ENCODE peak calls at places on chromosomes 13 and 19, in six cellular contexts. Z is A673, G is stomach, N is astrocyte, E is Panc1, H is suprapubic skin. C is an unnamed sample.

GRCh38 chr13:51034906-51035305 is 76.2 kb downstream of the C13orf42 start:
- DNase-seq in N (no peak), E (no peak), H (no peak), G (no peak), Z (no peak), C (no peak)

GRCh38 chr19:48670699-48671455 is 1.9 kb downstream of the NTN5 start:
- DNase-seq in E (no peak), G (no peak), H (no peak), N (no peak), Z (no peak), C (no peak)

GRCh38 chr19:55481148-55482127 is 3.5 kb upstream of the NAT14 start:
- DNase-seq in N (no peak), Z (no peak), G (no peak), H (no peak), E (no peak), C (peak)

GRCh38 chr13:21526707-21527454 is 67.8 kb upstream of the ZDHHC20 start:
- DNase-seq in Z (no peak), H (no peak), G (no peak), E (no peak), N (no peak), C (no peak)

GRCh38 chr13:67493835-67494234 is 263.7 kb upstream of the PCDH9 start:
- DNase-seq in Z (no peak), G (no peak), E (no peak), H (no peak), N (peak), C (no peak)

GRCh38 chr13:111551421-111551820 is 231.0 kb downstream of the TEX29 start:
- DNase-seq in Z (no peak), H (no peak), E (no peak), N (no peak), G (no peak), C (no peak)

GRCh38 chr13:47933688-47934011 is 67.4 kb downstream of the SUCLA2 start:
- DNase-seq in N (peak), G (no peak), E (no peak), Z (no peak), H (no peak), C (no peak)

GRCh38 chr19:42216653-42217521 is 590 bp downstream of the DEDD2 start:
- DNase-seq in Z (peak), N (peak), E (no peak), H (peak), G (peak), C (no peak)

GRCh38 chr13:106691251-106691650 is 123.3 kb upstream of the ARGLU1 start:
- DNase-seq in E (no peak), G (no peak), H (no peak), Z (no peak), N (no peak), C (no peak)

GRCh38 chr13:63308585-63308984 is 1892.9 kb upstream of the PCDH20 start:
- DNase-seq in E (no peak), H (no peak), N (no peak), G (no peak), Z (no peak), C (no peak)

GRCh38 chr19:42386974-42387707 is 3.0 kb downstream of the CNFN start:
- DNase-seq in Z (peak), H (no peak), N (peak), E (peak), G (peak), C (no peak)

GRCh38 chr19:40139533-40140287 is 49.0 kb upstream of the ZNF780A start:
- DNase-seq in Z (peak), G (no peak), E (peak), N (peak), H (no peak), C (no peak)

GRCh38 chr13:100347941-100348340 is 240.6 kb downstream of the GGACT start:
- DNase-seq in N (peak), E (no peak), H (no peak), Z (no peak), G (no peak), C (no peak)

GRCh38 chr13:51534075-51534817 is 50.0 kb upstream of the WDFY2 start:
- DNase-seq in G (peak), E (no peak), Z (peak), N (no peak), H (no peak), C (no peak)

GRCh38 chr13:32041429-32041828 is 9.9 kb downstream of the FRY start:
- DNase-seq in Z (no peak), E (no peak), G (no peak), H (no peak), N (no peak), C (no peak)

GRCh38 chr19:41808663-41809566 is 12.5 kb downstream of the CEACAM3 start:
- DNase-seq in Z (no peak), H (peak), E (no peak), N (no peak), G (peak), C (no peak)

GRCh38 chr13:28719656-28720055 is 886 bp upstream of the SLC46A3 start:
- DNase-seq in Z (peak), H (no peak), N (peak), G (no peak), E (no peak), C (no peak)
- H3K4me3 ChIP-seq in Z (peak), H (peak), N (peak), G (peak), E (peak), C (no peak)

GRCh38 chr19:18941628-18942354 is 774 bp upstream of the HOMER3 start:
- DNase-seq in Z (no peak), H (no peak), G (no peak), E (no peak), N (no peak), C (no peak)
- H3K27ac ChIP-seq in Z (no peak), H (no peak), G (no peak), E (peak), N (no peak), C (peak)

GRCh38 chr19:44570603-44570983 is 41.1 kb upstream of the CEACAM20 start:
- DNase-seq in E (no peak), N (no peak), H (no peak), G (no peak), Z (no peak), C (no peak)
- H3K4me3 ChIP-seq in E (no peak), N (no peak), H (no peak), G (no peak), Z (no peak), C (no peak)

DNA sequence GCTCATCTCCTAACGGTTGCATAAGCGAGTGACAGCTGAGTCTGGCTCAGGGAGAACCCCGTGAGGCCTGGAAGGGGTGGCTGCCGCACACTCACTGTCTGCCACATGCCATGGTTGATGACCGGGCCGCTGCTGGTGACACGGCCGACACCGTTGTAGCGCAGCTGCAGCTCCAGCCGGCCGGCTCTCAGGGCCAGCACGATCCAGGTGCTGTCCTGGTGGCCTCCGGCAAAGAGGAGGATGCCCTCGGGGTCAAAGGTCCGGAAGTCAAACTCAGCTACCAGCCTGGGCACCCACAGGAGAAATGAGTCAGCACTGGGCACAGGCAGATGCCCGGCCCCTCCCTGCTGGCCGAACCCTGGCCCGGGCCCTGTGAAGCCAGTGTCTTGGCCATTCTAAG is 31.7 kb downstream of the GAS6 start:
- DNase-seq in E (no peak), Z (no peak), G (no peak), N (no peak), H (no peak), C (no peak)
- H3K27ac ChIP-seq in E (no peak), Z (no peak), G (no peak), N (no peak), H (no peak), C (peak)

GRCh38 chr13:57635541-57635940 is 4.0 kb downstream of the PCDH17 start:
- DNase-seq in H (no peak), G (no peak), N (peak), Z (no peak), E (no peak), C (no peak)

GRCh38 chr13:57636811-57637210 is 5.3 kb downstream of the PCDH17 start:
- DNase-seq in Z (no peak), E (no peak), H (no peak), G (no peak), N (no peak), C (no peak)

GRCh38 chr13:57633141-57633949 is 1.8 kb downstream of the PCDH17 start:
- DNase-seq in H (no peak), G (peak), N (peak), Z (no peak), E (no peak), C (peak)

GRCh38 chr13:57633950-57634828 is 2.6 kb downstream of the PCDH17 start:
- DNase-seq in H (no peak), E (no peak), Z (no peak), G (no peak), N (peak), C (peak)

DNA sequence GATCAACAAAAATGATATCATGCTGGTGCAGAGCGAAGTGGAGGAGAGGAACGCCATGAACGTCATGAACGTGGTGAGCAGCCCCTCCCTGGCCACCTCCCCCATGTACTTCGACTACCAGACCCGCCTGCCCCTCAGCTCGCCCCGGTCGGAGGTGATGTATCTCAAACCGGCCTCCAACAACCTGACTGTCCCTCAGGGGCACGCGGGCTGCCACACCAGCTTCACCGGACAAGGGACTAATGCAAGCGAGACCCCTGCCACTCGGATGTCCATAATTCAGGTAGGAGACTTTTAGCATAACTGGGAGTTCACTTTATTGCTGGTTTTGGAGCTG is 3.3 kb downstream of the PCDH17 start:
- DNase-seq in G (no peak), Z (no peak), N (no peak), E (no peak), H (no peak), C (peak)
- H3K4me3 ChIP-seq in G (peak), Z (peak), N (peak), E (no peak), H (peak), C (no peak)

GRCh38 chr13:113605461-113605860 is 20.9 kb downstream of the TFDP1 start:
- DNase-seq in N (no peak), Z (no peak), E (no peak), G (no peak), H (no peak), C (no peak)
- H3K27ac ChIP-seq in N (no peak), Z (no peak), E (no peak), G (no peak), H (no peak), C (no peak)

DNA sequence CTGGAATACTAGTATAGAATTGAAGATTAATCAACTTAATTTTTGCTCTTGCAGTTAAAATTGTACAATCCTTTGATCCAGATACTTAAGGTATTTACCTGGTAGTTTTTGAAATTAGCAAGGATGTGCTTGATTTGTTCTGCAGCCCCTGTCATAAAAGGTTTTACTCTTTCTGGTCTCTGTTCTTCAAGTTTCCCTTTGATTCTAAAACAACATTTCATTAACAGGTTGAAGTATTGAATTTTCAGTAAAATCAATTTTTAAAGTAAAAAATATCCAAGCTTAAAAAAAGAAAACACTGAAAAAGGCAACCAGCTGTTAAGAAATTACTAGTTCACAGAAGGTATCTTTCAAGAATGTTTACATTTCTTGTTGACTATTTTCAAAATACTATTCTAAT is 1.6 kb downstream of the TPT1 start:
- DNase-seq in Z (no peak), N (no peak), E (no peak), G (no peak), H (no peak), C (no peak)
- H3K4me3 ChIP-seq in Z (peak), N (peak), E (peak), G (peak), H (peak), C (peak)

GRCh38 chr13:73765651-73766384 is 368.4 kb downstream of the KLF12 start:
- DNase-seq in Z (peak), H (no peak), G (peak), N (peak), E (no peak), C (no peak)
- H3K27ac ChIP-seq in Z (peak), H (peak), G (peak), N (peak), E (no peak), C (no peak)

GRCh38 chr19:16365300-16365996 is 40.8 kb downstream of the KLF2 start:
- DNase-seq in N (no peak), Z (no peak), G (no peak), H (no peak), E (no peak), C (no peak)

GRCh38 chr19:16368385-16369305 is 44.0 kb downstream of the KLF2 start:
- DNase-seq in E (no peak), G (no peak), H (no peak), N (no peak), Z (no peak), C (no peak)

GRCh38 chr19:16366433-16367268 is 42.0 kb downstream of the KLF2 start:
- DNase-seq in N (no peak), Z (no peak), E (no peak), G (no peak), H (no peak), C (no peak)

GRCh38 chr19:16366056-16366432 is 41.4 kb downstream of the KLF2 start:
- DNase-seq in E (no peak), Z (no peak), H (no peak), G (no peak), N (no peak), C (no peak)

DNA sequence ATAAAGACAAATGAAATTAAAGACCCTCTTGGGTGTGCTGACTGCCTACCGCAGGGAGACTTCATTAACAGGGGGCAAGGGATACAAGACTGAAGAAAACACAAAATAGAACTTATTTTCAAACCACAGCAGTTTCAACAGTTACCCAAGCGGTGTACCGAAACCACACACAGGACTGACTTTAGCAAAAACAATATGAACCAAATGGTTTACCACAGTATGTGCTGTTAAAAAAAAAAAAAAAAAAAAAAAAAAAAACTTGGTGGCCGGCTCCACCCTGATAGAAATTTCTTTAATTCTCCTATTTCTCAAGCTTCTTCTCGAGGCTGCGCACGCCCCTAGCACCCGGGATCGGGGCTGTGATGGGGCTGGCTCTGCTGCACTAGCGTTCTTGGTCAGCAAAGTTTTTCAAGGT is 42.6 kb downstream of the KLF2 start:
- DNase-seq in Z (no peak), G (no peak), H (no peak), E (no peak), N (no peak), C (no peak)
- H3K4me3 ChIP-seq in Z (no peak), G (peak), H (peak), E (no peak), N (no peak), C (no peak)

GRCh38 chr19:45100797-45101196 is 7.8 kb downstream of the PPP1R37 start:
- DNase-seq in G (no peak), H (no peak), N (no peak), Z (no peak), E (no peak), C (no peak)
- H3K27ac ChIP-seq in G (peak), H (peak), N (no peak), Z (no peak), E (no peak), C (no peak)

C was measured in RWPE2.